ENCODE peak calls at places on chromosome 1, in nine cellular contexts. One of them, this sample, is unnamed. For H3K27me3, the result is how much of the 10 kb centered on the place peaks cover.

GRCh38 chr1:38009088-38009840 is 3.3 kb upstream of the UTP11 start:
- DNase-seq in heart left ventricle: no peak
- DNase-seq in CD8-positive, alpha-beta T cell: no peak
- DNase-seq in HCT116: no peak
- DNase-seq in adipocyte: peak
- DNase-seq in endodermal cell: peak
- DNase-seq in fibroblast of lung: no peak
- DNase-seq in transverse colon: no peak
- DNase-seq in HepG2: no peak
- DNase-seq in this sample: peak

GRCh38 chr1:46812065-46812750 is 13.4 kb downstream of the CYP4B1 start:
- DNase-seq in heart left ventricle: peak
- DNase-seq in CD8-positive, alpha-beta T cell: no peak
- DNase-seq in HCT116: no peak
- DNase-seq in adipocyte: no peak
- DNase-seq in endodermal cell: peak
- DNase-seq in fibroblast of lung: no peak
- DNase-seq in transverse colon: no peak
- DNase-seq in HepG2: no peak
- DNase-seq in this sample: no peak

GRCh38 chr1:177181631-177182291 is 11.0 kb downstream of the BRINP2 start:
- DNase-seq in heart left ventricle: peak
- DNase-seq in CD8-positive, alpha-beta T cell: no peak
- DNase-seq in HCT116: peak
- DNase-seq in adipocyte: peak
- DNase-seq in endodermal cell: peak
- DNase-seq in fibroblast of lung: peak
- DNase-seq in transverse colon: peak
- DNase-seq in HepG2: peak
- DNase-seq in this sample: peak

GRCh38 chr1:163870666-163871065 is 548.9 kb downstream of the NUF2 start:
- DNase-seq in heart left ventricle: no peak
- DNase-seq in CD8-positive, alpha-beta T cell: no peak
- DNase-seq in HCT116: no peak
- DNase-seq in adipocyte: peak
- DNase-seq in endodermal cell: no peak
- DNase-seq in fibroblast of lung: no peak
- DNase-seq in transverse colon: no peak
- DNase-seq in HepG2: no peak
- DNase-seq in this sample: no peak

GRCh38 chr1:119743308-119743707 is 25.4 kb downstream of the HMGCS2 start:
- DNase-seq in heart left ventricle: peak
- DNase-seq in CD8-positive, alpha-beta T cell: no peak
- DNase-seq in HCT116: no peak
- DNase-seq in adipocyte: no peak
- DNase-seq in endodermal cell: no peak
- DNase-seq in fibroblast of lung: peak
- DNase-seq in transverse colon: no peak
- DNase-seq in HepG2: no peak
- DNase-seq in this sample: no peak

GRCh38 chr1:190286111-190286510 is 191.6 kb downstream of the BRINP3 start:
- DNase-seq in heart left ventricle: no peak
- DNase-seq in CD8-positive, alpha-beta T cell: no peak
- DNase-seq in HCT116: no peak
- DNase-seq in adipocyte: no peak
- DNase-seq in endodermal cell: no peak
- DNase-seq in fibroblast of lung: no peak
- DNase-seq in transverse colon: no peak
- DNase-seq in HepG2: no peak
- DNase-seq in this sample: no peak

GRCh38 chr1:221699582-221700519 is 42.0 kb downstream of the DUSP10 start:
- DNase-seq in heart left ventricle: no peak
- DNase-seq in CD8-positive, alpha-beta T cell: no peak
- DNase-seq in HCT116: no peak
- DNase-seq in adipocyte: peak
- DNase-seq in endodermal cell: no peak
- DNase-seq in fibroblast of lung: no peak
- DNase-seq in transverse colon: no peak
- DNase-seq in HepG2: no peak
- DNase-seq in this sample: no peak

GRCh38 chr1:18541046-18541795 is 60.5 kb downstream of the KLHDC7A start:
- DNase-seq in heart left ventricle: no peak
- DNase-seq in CD8-positive, alpha-beta T cell: no peak
- DNase-seq in HCT116: no peak
- DNase-seq in adipocyte: no peak
- DNase-seq in endodermal cell: peak
- DNase-seq in fibroblast of lung: no peak
- DNase-seq in transverse colon: no peak
- DNase-seq in HepG2: no peak
- DNase-seq in this sample: no peak

GRCh38 chr1:21165632-21166031 is 11.1 kb downstream of the EIF4G3 start:
- DNase-seq in heart left ventricle: no peak
- DNase-seq in CD8-positive, alpha-beta T cell: no peak
- DNase-seq in HCT116: no peak
- DNase-seq in adipocyte: no peak
- DNase-seq in endodermal cell: no peak
- DNase-seq in fibroblast of lung: peak
- DNase-seq in transverse colon: no peak
- DNase-seq in HepG2: no peak
- DNase-seq in this sample: no peak

DNA sequence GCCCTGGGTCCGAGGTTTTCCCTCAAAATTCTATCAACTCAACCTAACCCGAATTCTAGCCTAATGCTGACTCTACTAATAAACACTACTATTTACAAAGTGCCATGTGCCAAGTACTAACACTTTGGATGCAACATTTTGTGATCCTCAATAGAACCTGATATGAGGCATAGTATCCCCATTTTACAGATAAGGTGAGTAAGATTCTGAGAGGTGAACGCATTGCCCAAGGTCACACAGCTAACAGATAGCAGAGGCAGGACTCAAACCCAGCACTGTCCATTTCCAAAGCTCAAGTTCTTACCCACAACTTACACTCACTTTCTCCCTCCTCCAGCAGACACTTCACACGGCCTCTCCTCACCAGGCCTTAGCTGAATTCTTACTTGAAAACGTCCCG is 46.0 kb upstream of the LAPTM5 start:
- DNase-seq in heart left ventricle: no peak
- DNase-seq in CD8-positive, alpha-beta T cell: no peak
- DNase-seq in HCT116: no peak
- DNase-seq in adipocyte: no peak
- DNase-seq in endodermal cell: no peak
- DNase-seq in fibroblast of lung: no peak
- DNase-seq in transverse colon: no peak
- DNase-seq in HepG2: no peak
- DNase-seq in this sample: no peak
- H3K27me3 ChIP-seq in heart left ventricle: under half
- H3K27me3 ChIP-seq in CD8-positive, alpha-beta T cell: under half
- H3K27me3 ChIP-seq in HCT116: under half
- H3K27me3 ChIP-seq in adipocyte: under half
- H3K27me3 ChIP-seq in endodermal cell: under half
- H3K27me3 ChIP-seq in fibroblast of lung: under half
- H3K27me3 ChIP-seq in transverse colon: under half
- H3K27me3 ChIP-seq in HepG2: under half
- H3K27me3 ChIP-seq in this sample: under half

DNA sequence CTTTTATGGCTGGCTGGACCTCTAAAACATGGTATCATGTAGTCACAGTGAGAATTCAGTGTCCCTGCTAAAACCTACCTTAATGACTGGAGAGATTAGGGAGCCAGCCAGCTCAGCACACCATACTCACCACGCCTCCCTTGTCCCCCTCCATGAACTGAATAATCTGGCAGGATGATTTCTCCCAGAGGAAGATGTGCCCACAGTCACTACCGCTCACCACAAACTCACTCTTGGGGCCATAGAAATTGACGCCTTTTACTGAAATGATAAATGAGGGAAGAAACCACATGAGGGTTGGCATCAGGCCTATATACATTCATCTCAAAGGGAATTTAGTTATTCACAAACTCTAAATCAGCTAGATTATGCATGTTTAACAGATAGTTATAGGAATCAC is 17.3 kb downstream of the PEA15 start:
- DNase-seq in heart left ventricle: no peak
- DNase-seq in CD8-positive, alpha-beta T cell: no peak
- DNase-seq in HCT116: no peak
- DNase-seq in adipocyte: no peak
- DNase-seq in endodermal cell: no peak
- DNase-seq in fibroblast of lung: no peak
- DNase-seq in transverse colon: no peak
- DNase-seq in HepG2: no peak
- DNase-seq in this sample: no peak
- H3K27me3 ChIP-seq in heart left ventricle: under half
- H3K27me3 ChIP-seq in CD8-positive, alpha-beta T cell: under half
- H3K27me3 ChIP-seq in HCT116: under half
- H3K27me3 ChIP-seq in adipocyte: under half
- H3K27me3 ChIP-seq in endodermal cell: under half
- H3K27me3 ChIP-seq in fibroblast of lung: under half
- H3K27me3 ChIP-seq in transverse colon: under half
- H3K27me3 ChIP-seq in HepG2: under half
- H3K27me3 ChIP-seq in this sample: under half

GRCh38 chr1:10721381-10722321 is 74.8 kb downstream of the CASZ1 start:
- DNase-seq in heart left ventricle: no peak
- DNase-seq in CD8-positive, alpha-beta T cell: no peak
- DNase-seq in HCT116: no peak
- DNase-seq in adipocyte: no peak
- DNase-seq in endodermal cell: peak
- DNase-seq in fibroblast of lung: no peak
- DNase-seq in transverse colon: no peak
- DNase-seq in HepG2: no peak
- DNase-seq in this sample: no peak

GRCh38 chr1:10722803-10723202 is 73.6 kb downstream of the CASZ1 start:
- DNase-seq in heart left ventricle: no peak
- DNase-seq in CD8-positive, alpha-beta T cell: no peak
- DNase-seq in HCT116: no peak
- DNase-seq in adipocyte: no peak
- DNase-seq in endodermal cell: no peak
- DNase-seq in fibroblast of lung: no peak
- DNase-seq in transverse colon: no peak
- DNase-seq in HepG2: no peak
- DNase-seq in this sample: no peak

GRCh38 chr1:10724052-10724494 is 72.4 kb downstream of the CASZ1 start:
- DNase-seq in heart left ventricle: peak
- DNase-seq in CD8-positive, alpha-beta T cell: no peak
- DNase-seq in HCT116: peak
- DNase-seq in adipocyte: peak
- DNase-seq in endodermal cell: no peak
- DNase-seq in fibroblast of lung: peak
- DNase-seq in transverse colon: peak
- DNase-seq in HepG2: no peak
- DNase-seq in this sample: peak

GRCh38 chr1:10724511-10724910 is 71.9 kb downstream of the CASZ1 start:
- DNase-seq in heart left ventricle: no peak
- DNase-seq in CD8-positive, alpha-beta T cell: no peak
- DNase-seq in HCT116: no peak
- DNase-seq in adipocyte: no peak
- DNase-seq in endodermal cell: no peak
- DNase-seq in fibroblast of lung: no peak
- DNase-seq in transverse colon: no peak
- DNase-seq in HepG2: no peak
- DNase-seq in this sample: no peak

DNA sequence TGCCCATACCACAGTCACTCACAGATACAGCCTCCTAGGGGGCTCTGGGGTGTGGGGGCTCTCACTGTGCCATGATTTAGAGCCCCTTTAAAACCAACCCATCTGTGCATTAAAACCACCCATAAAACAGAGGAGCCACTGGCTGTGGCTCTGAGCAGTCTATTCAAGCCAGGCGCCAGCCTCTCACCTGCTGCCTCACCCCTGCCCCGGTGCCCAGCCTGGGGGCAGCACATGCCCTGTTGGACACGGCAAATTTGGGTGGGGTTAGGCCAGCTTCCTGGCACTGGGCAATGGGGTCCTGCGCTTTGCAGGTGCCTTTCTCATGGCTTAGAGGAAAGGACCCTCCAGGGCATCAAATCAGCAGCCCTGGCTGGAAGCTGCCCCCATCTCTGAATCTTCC is 73.1 kb downstream of the CASZ1 start:
- DNase-seq in heart left ventricle: no peak
- DNase-seq in CD8-positive, alpha-beta T cell: no peak
- DNase-seq in HCT116: no peak
- DNase-seq in adipocyte: no peak
- DNase-seq in endodermal cell: no peak
- DNase-seq in fibroblast of lung: no peak
- DNase-seq in transverse colon: no peak
- DNase-seq in HepG2: no peak
- DNase-seq in this sample: no peak
- H3K27me3 ChIP-seq in heart left ventricle: under half
- H3K27me3 ChIP-seq in CD8-positive, alpha-beta T cell: under half
- H3K27me3 ChIP-seq in HCT116: under half
- H3K27me3 ChIP-seq in adipocyte: half or more
- H3K27me3 ChIP-seq in endodermal cell: under half
- H3K27me3 ChIP-seq in fibroblast of lung: under half
- H3K27me3 ChIP-seq in transverse colon: under half
- H3K27me3 ChIP-seq in HepG2: under half
- H3K27me3 ChIP-seq in this sample: under half

GRCh38 chr1:225885336-225885735 is 3.2 kb upstream of the TMEM63A start:
- DNase-seq in heart left ventricle: no peak
- DNase-seq in CD8-positive, alpha-beta T cell: no peak
- DNase-seq in HCT116: no peak
- DNase-seq in adipocyte: no peak
- DNase-seq in endodermal cell: no peak
- DNase-seq in fibroblast of lung: no peak
- DNase-seq in transverse colon: no peak
- DNase-seq in HepG2: no peak
- DNase-seq in this sample: no peak

GRCh38 chr1:225886159-225887029 is 2.6 kb downstream of the LEFTY1 start:
- DNase-seq in heart left ventricle: no peak
- DNase-seq in CD8-positive, alpha-beta T cell: no peak
- DNase-seq in HCT116: no peak
- DNase-seq in adipocyte: no peak
- DNase-seq in endodermal cell: no peak
- DNase-seq in fibroblast of lung: no peak
- DNase-seq in transverse colon: no peak
- DNase-seq in HepG2: peak
- DNase-seq in this sample: peak

GRCh38 chr1:225888289-225888897 is 553 bp downstream of the LEFTY1 start:
- DNase-seq in heart left ventricle: no peak
- DNase-seq in CD8-positive, alpha-beta T cell: no peak
- DNase-seq in HCT116: no peak
- DNase-seq in adipocyte: no peak
- DNase-seq in endodermal cell: no peak
- DNase-seq in fibroblast of lung: no peak
- DNase-seq in transverse colon: no peak
- DNase-seq in HepG2: no peak
- DNase-seq in this sample: no peak

GRCh38 chr1:225888898-225889690 is at the start of gene LEFTY1:
- DNase-seq in heart left ventricle: peak
- DNase-seq in CD8-positive, alpha-beta T cell: no peak
- DNase-seq in HCT116: no peak
- DNase-seq in adipocyte: no peak
- DNase-seq in endodermal cell: peak
- DNase-seq in fibroblast of lung: peak
- DNase-seq in transverse colon: peak
- DNase-seq in HepG2: no peak
- DNase-seq in this sample: no peak

DNA sequence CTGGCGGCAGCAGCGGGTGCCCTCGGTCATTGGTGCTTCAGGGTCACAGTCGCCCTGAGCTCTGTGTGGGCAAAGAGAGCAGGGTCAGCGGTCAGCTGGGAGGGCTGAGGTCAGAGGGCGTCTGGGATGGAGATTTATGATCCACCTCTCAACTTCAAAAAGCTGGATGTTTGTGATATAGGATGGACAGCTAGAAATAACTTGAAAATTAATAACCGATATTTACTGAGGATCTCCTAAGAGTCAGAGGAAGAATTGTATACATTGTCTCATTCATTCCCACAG is 2.0 kb downstream of the LEFTY1 start:
- DNase-seq in heart left ventricle: no peak
- DNase-seq in CD8-positive, alpha-beta T cell: no peak
- DNase-seq in HCT116: no peak
- DNase-seq in adipocyte: no peak
- DNase-seq in endodermal cell: no peak
- DNase-seq in fibroblast of lung: no peak
- DNase-seq in transverse colon: no peak
- DNase-seq in HepG2: no peak
- DNase-seq in this sample: no peak
- H3K27me3 ChIP-seq in heart left ventricle: under half
- H3K27me3 ChIP-seq in CD8-positive, alpha-beta T cell: under half
- H3K27me3 ChIP-seq in HCT116: under half
- H3K27me3 ChIP-seq in adipocyte: under half
- H3K27me3 ChIP-seq in endodermal cell: under half
- H3K27me3 ChIP-seq in fibroblast of lung: under half
- H3K27me3 ChIP-seq in transverse colon: under half
- H3K27me3 ChIP-seq in HepG2: under half
- H3K27me3 ChIP-seq in this sample: under half